ENCODE peak calls at places on chromosomes 11 and 22, in five cellular contexts. H is GM04504, U is gastrocnemius medialis, B is activated T-cell treated with anti-CD3 and anti-CD28 coated beads for 1 hour, Z is HFFc6. I is an unnamed sample.

GRCh38 chr11:60887531-60887930 is 18.9 kb downstream of the PRPF19 start:
- DNase-seq in Z (peak; percentile 53), H (peak; percentile 31), B (peak; percentile 23), U (no peak), I (no peak)

GRCh38 chr11:77223797-77224196 is 77.7 kb downstream of the GDPD4 start:
- DNase-seq in U (no peak), B (no peak), Z (no peak), H (no peak), I (no peak)

GRCh38 chr11:93515438-93515837 is 27.8 kb downstream of the SMCO4 start:
- DNase-seq in Z (no peak), U (no peak), B (no peak), H (no peak), I (no peak)

GRCh38 chr11:74678591-74679512 is 52.4 kb downstream of the CHRDL2 start:
- DNase-seq in H (no peak), U (no peak), B (no peak), Z (no peak), I (no peak)

GRCh38 chr11:21814169-21814568 is 378.7 kb upstream of the ANO5 start:
- DNase-seq in H (no peak), U (no peak), B (no peak), Z (no peak), I (no peak)

GRCh38 chr22:46467006-46467405 is 70.4 kb downstream of the CELSR1 start:
- DNase-seq in H (no peak), U (no peak), B (no peak), Z (no peak), I (no peak)

GRCh38 chr11:126352934-126353801 is 2.3 kb upstream of the ST3GAL4 start:
- DNase-seq in Z (peak; percentile 81), H (no peak), U (no peak), B (no peak), I (no peak)

GRCh38 chr11:4713241-4713640 is 8.7 kb downstream of the MMP26 start:
- DNase-seq in Z (no peak), U (no peak), B (no peak), H (no peak), I (no peak)

GRCh38 chr11:129435499-129436245 is 60.0 kb downstream of the BARX2 start:
- DNase-seq in Z (no peak), H (no peak), B (no peak), U (no peak), I (no peak)

GRCh38 chr11:125591659-125592304 is 870 bp upstream of the STT3A start:
- DNase-seq in H (peak; percentile 13), U (peak; percentile 26), Z (peak; percentile 1), B (peak; percentile 24), I (no peak)

GRCh38 chr22:30245985-30246901 is at the start of gene LIF:
- DNase-seq in B (peak; percentile 29), Z (peak; percentile 52), H (no peak), U (no peak), I (no peak)

GRCh38 chr11:14894657-14895598 is 2.9 kb upstream of the CYP2R1 start:
- DNase-seq in U (peak; percentile 19), B (no peak), H (no peak), Z (no peak), I (no peak)

GRCh38 chr22:35684270-35684700 is 33.4 kb upstream of the APOL5 start:
- DNase-seq in U (peak; percentile 81), Z (peak; percentile 20), B (no peak), H (no peak), I (no peak)

GRCh38 chr11:114026355-114026754 is 33.2 kb upstream of the ZBTB16 start:
- DNase-seq in B (no peak), Z (no peak), U (no peak), H (no peak), I (no peak)

GRCh38 chr11:128324051-128324481 is 263.3 kb downstream of the ETS1 start:
- DNase-seq in H (no peak), Z (no peak), B (no peak), U (no peak), I (no peak)

GRCh38 chr22:27573280-27573711 is 228.3 kb downstream of the MN1 start:
- DNase-seq in U (no peak), H (no peak), Z (no peak), B (no peak), I (no peak)

GRCh38 chr11:61756147-61756451 is 3.7 kb downstream of the MYRF start:
- DNase-seq in B (no peak), H (no peak), U (no peak), Z (no peak), I (no peak)